ENCODE peak calls at places on chromosomes 4 and X, in five cellular contexts. W is HepG2, N is GM23338, Z is K562, D is GM12878. K is an unnamed sample.

GRCh38 chr4:124641715-124642380 is 70.7 kb downstream of the ANKRD50 start:
- DNase-seq in Z (no peak), D (no peak), W (no peak), N (no peak), K (peak; percentile 2)

GRCh38 chr4:69896530-69897116 is 34.2 kb upstream of the CSN1S1 start:
- DNase-seq in D (no peak), W (peak; percentile 12), Z (no peak), N (peak; percentile 53), K (peak; percentile 3)

GRCh38 chr4:5874811-5875465 is 17.9 kb downstream of the CRMP1 start:
- DNase-seq in W (no peak), Z (no peak), N (peak; percentile 76), D (no peak), K (no peak)

GRCh38 chr4:80049813-80050534 is 23.1 kb downstream of the ANTXR2 start:
- DNase-seq in D (no peak), N (no peak), Z (no peak), W (no peak), K (no peak)

GRCh38 chr4:25882226-25882625 is 19.4 kb upstream of the SEL1L3 start:
- DNase-seq in Z (no peak), D (no peak), N (no peak), W (no peak), K (no peak)

GRCh38 chr4:122576261-122577188 is 44.3 kb downstream of the IL21 start:
- DNase-seq in D (no peak), N (peak; percentile 75), W (peak; percentile 46), Z (peak; percentile 27), K (peak; percentile 35)

GRCh38 chr4:162274354-162274753 is 110.6 kb upstream of the FSTL5 start:
- DNase-seq in D (peak; percentile 40), W (no peak), Z (no peak), N (no peak), K (no peak)

GRCh38 chr4:153154010-153154975 is 50.0 kb upstream of the TRIM2 start:
- DNase-seq in W (no peak), Z (no peak), N (no peak), D (no peak), K (no peak)

GRCh38 chrX:129808829-129809745 is 29.3 kb downstream of the SASH3 start:
- DNase-seq in N (no peak), D (no peak), W (no peak), Z (no peak), K (no peak)

GRCh38 chr4:1463088-1463926 is 57.1 kb upstream of the NKX1-1 start:
- DNase-seq in Z (no peak), W (no peak), D (no peak), N (no peak), K (no peak)

GRCh38 chr4:106816501-106816900 is 219.6 kb downstream of the DKK2 start:
- DNase-seq in D (no peak), W (no peak), Z (no peak), N (peak; percentile 6), K (no peak)

GRCh38 chr4:118775405-118775804 is 60.5 kb downstream of the SEC24D start:
- DNase-seq in N (no peak), D (no peak), Z (no peak), W (no peak), K (no peak)

GRCh38 chr4:126727461-126727860 is 905.3 kb upstream of the INTU start:
- DNase-seq in N (no peak), D (no peak), Z (no peak), W (no peak), K (no peak)

GRCh38 chr4:5257086-5257485 is 205.8 kb downstream of the STK32B start:
- DNase-seq in W (no peak), Z (no peak), N (no peak), D (no peak), K (no peak)

GRCh38 chr4:108881190-108881589 is 118.3 kb upstream of the ETNPPL start:
- DNase-seq in N (no peak), W (no peak), D (no peak), Z (no peak), K (no peak)

GRCh38 chrX:4451591-4451990 is 738.1 kb upstream of the PRKX start:
- DNase-seq in N (no peak), Z (no peak), W (no peak), D (no peak), K (no peak)

GRCh38 chr4:4456351-4456750 is 69.4 kb downstream of the NSG1 start:
- DNase-seq in W (peak; percentile 17), D (no peak), N (no peak), Z (no peak), K (no peak)

GRCh38 chr4:184420402-184420801 is 53.9 kb downstream of the IRF2 start:
- DNase-seq in W (no peak), Z (no peak), N (no peak), D (peak; percentile 20), K (no peak)

GRCh38 chrX:86133761-86134160 is 14.5 kb upstream of the DACH2 start:
- DNase-seq in N (peak; percentile 30), Z (no peak), D (no peak), W (no peak), K (peak; percentile 17)

GRCh38 chrX:151448509-151448908 is 51.5 kb downstream of the VMA21 start:
- DNase-seq in Z (no peak), N (no peak), W (no peak), D (no peak), K (no peak)

GRCh38 chr4:52019941-52020657 is at the start of gene LRRC66:
- DNase-seq in N (no peak), W (peak; percentile 66), Z (no peak), D (no peak), K (no peak)

GRCh38 chrX:115679460-115679859 is 118.5 kb downstream of the PLS3 start:
- DNase-seq in Z (peak; percentile 5), W (peak; percentile 5), N (peak; percentile 54), D (no peak), K (peak; percentile 17)

GRCh38 chrX:9677098-9677739 is 88.4 kb downstream of the GPR143 start:
- DNase-seq in Z (no peak), D (peak; percentile 89), W (no peak), N (no peak), K (no peak)

GRCh38 chrX:102835504-102836146 is 101.4 kb upstream of the RAB40AL start:
- DNase-seq in N (peak; percentile 48), Z (peak; percentile 12), D (no peak), W (peak; percentile 1), K (no peak)

GRCh38 chrX:139905041-139905440 is 27.8 kb downstream of the ATP11C start:
- DNase-seq in N (no peak), W (no peak), Z (no peak), D (no peak), K (no peak)

GRCh38 chr4:80462537-80463207 is 127.1 kb downstream of the CFAP299 start:
- DNase-seq in W (no peak), N (no peak), D (peak; percentile 5), Z (no peak), K (no peak)

GRCh38 chrX:20947411-20947912 is 426.8 kb upstream of the CNKSR2 start:
- DNase-seq in N (peak; percentile 8), Z (no peak), D (no peak), W (no peak), K (no peak)

GRCh38 chr4:32986236-32986635 is 2266.1 kb downstream of the PCDH7 start:
- DNase-seq in Z (no peak), N (no peak), W (no peak), D (no peak), K (no peak)

GRCh38 chrX:41025926-41026325 is 59.3 kb upstream of the USP9X start:
- DNase-seq in N (peak; percentile 63), Z (no peak), D (no peak), W (no peak), K (no peak)

GRCh38 chrX:23634181-23634580 is 33.1 kb upstream of the PRDX4 start:
- DNase-seq in W (no peak), D (no peak), N (no peak), Z (no peak), K (peak; percentile 8)

GRCh38 chrX:97672608-97673007 is 788.9 kb downstream of the RPA4 start:
- DNase-seq in N (no peak), D (no peak), W (no peak), Z (no peak), K (no peak)

GRCh38 chrX:42680651-42681050 is 97.3 kb downstream of the PPP1R2C start:
- DNase-seq in D (no peak), N (peak; percentile 39), W (no peak), Z (no peak), K (no peak)

GRCh38 chrX:40012800-40013682 is 84.7 kb downstream of the BCOR start:
- DNase-seq in N (peak; percentile 60), D (no peak), Z (peak; percentile 70), W (peak; percentile 67), K (peak; percentile 28)

GRCh38 chrX:7074135-7074907 is 73.2 kb upstream of the STS start:
- DNase-seq in Z (no peak), D (no peak), N (no peak), W (no peak), K (no peak)

GRCh38 chr4:55087016-55087929 is 38.1 kb downstream of the KDR start:
- DNase-seq in Z (no peak), W (no peak), N (peak; percentile 20), D (no peak), K (no peak)
- H3K4me1 ChIP-seq in Z (no peaks in the 10 kb centered on the region), W (no peaks in the 10 kb centered on the region), N (peaks cover 17% of the 10 kb centered on the region), D (no peaks in the 10 kb centered on the region), K (no peaks in the 10 kb centered on the region)

GRCh38 chr4:173917255-173917960 is 366.1 kb downstream of the FBXO8 start:
- DNase-seq in W (no peak), D (no peak), N (peak; percentile 37), Z (no peak), K (no peak)
- TF ChIP-seq JUNB in W (no peak), D (no peak), N (no peak), Z (no peak), K (no peak)

GRCh38 chr4:168560184-168560834 is 63.5 kb downstream of the PALLD start:
- DNase-seq in N (no peak), Z (no peak), W (no peak), D (no peak), K (no peak)
- H3K4me1 ChIP-seq in N (peaks cover 7% of the 10 kb centered on the region), Z (no peaks in the 10 kb centered on the region), W (no peaks in the 10 kb centered on the region), D (no peaks in the 10 kb centered on the region), K (peaks cover 61% of the 10 kb centered on the region)

GRCh38 chrX:12978205-12979010 is 3.5 kb downstream of the TMSB4X start:
- DNase-seq in D (no peak), W (no peak), N (peak; percentile 48), Z (no peak), K (peak; percentile 81)

GRCh38 chrX:12975999-12976558 is 1.2 kb downstream of the TMSB4X start:
- DNase-seq in Z (peak; percentile 52), D (no peak), N (peak; percentile 44), W (no peak), K (peak; percentile 70)

GRCh38 chrX:12979011-12979629 is 4.2 kb downstream of the TMSB4X start:
- DNase-seq in Z (no peak), D (no peak), W (no peak), N (no peak), K (no peak)

GRCh38 chrX:12979630-12980015 is 4.7 kb downstream of the TMSB4X start:
- DNase-seq in N (no peak), W (no peak), Z (no peak), D (no peak), K (no peak)

DNA sequence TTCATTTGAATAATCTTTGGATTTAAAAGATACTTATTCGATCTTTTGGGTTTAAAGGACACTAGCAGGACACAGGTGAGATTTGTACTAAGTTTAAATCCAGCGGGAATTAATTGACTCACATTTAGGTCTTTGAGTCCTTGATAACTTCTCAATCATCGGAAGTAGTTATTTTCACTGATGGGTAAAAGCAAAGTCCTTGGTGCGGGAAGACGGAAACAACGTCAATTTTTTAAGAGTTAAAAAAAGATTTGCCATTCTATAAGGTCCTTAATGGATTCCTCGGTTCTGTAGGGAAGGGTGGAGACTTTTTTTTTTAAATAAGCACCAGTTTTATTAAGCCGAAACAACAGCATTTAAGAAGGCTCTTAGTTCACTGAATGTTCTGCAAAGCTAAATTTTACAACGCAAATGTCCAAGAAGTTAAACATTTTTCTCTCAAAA is 2.9 kb downstream of the TMSB4X start:
- DNase-seq in N (no peak), Z (no peak), W (no peak), D (no peak), K (no peak)
- TF ChIP-seq JUNB in N (no peak), Z (no peak), W (no peak), D (peak; percentile 1), K (no peak)